ENCODE peak calls at places on chromosomes 16 and 17, in four cellular contexts. F is K562, J is HepG2, V is GM12878. Z is an unnamed sample.

GRCh38 chr17:46768540-46768870 is 50.0 kb downstream of the WNT3 start:
- DNase-seq in V (no peak), F (no peak), J (no peak), Z (no peak)

GRCh38 chr17:50466371-50467113 is 2.1 kb downstream of the CHAD start:
- DNase-seq in F (no peak), J (no peak), V (no peak), Z (no peak)

GRCh38 chr16:2150418-2151187 is 2.2 kb downstream of the RAB26 start:
- DNase-seq in F (peak; percentile 49), V (no peak), J (peak; percentile 68), Z (peak; percentile 83)

GRCh38 chr16:81855552-81856153 is 76.6 kb downstream of the PLCG2 start:
- DNase-seq in V (no peak), J (no peak), F (no peak), Z (no peak)

GRCh38 chr16:27515874-27516353 is 33.8 kb downstream of the GTF3C1 start:
- DNase-seq in V (no peak), F (peak; percentile 44), J (peak; percentile 36), Z (peak; percentile 79)

GRCh38 chr17:80779961-80780380 is 211.7 kb upstream of the CHMP6 start:
- DNase-seq in F (no peak), V (no peak), J (no peak), Z (no peak)

GRCh38 chr17:40541873-40542561 is 23.3 kb downstream of the CCR7 start:
- DNase-seq in J (no peak), F (no peak), V (no peak), Z (no peak)

GRCh38 chr17:4591529-4591928 is 7.2 kb downstream of the SMTNL2 start:
- DNase-seq in F (no peak), V (no peak), J (no peak), Z (no peak)

GRCh38 chr17:10838682-10839081 is 795 bp upstream of the PIRT start:
- DNase-seq in V (no peak), J (no peak), F (no peak), Z (no peak)

GRCh38 chr17:10845388-10845751 is 7.5 kb upstream of the PIRT start:
- DNase-seq in J (no peak), V (no peak), F (no peak), Z (no peak)

GRCh38 chr17:10842658-10843057 is 4.8 kb upstream of the PIRT start:
- DNase-seq in V (no peak), F (no peak), J (no peak), Z (no peak)

GRCh38 chr17:10844667-10845387 is 6.9 kb upstream of the PIRT start:
- DNase-seq in V (peak; percentile 5), F (peak; percentile 72), J (peak; percentile 45), Z (peak; percentile 46)

GRCh38 chr17:10843806-10844205 is 5.9 kb upstream of the PIRT start:
- DNase-seq in V (no peak), F (no peak), J (no peak), Z (no peak)
- TF ChIP-seq ATF2 in V (no peak), F (no peak), J (no peak), Z (no peak)

GRCh38 chr16:67652578-67653130 is 7.4 kb downstream of the ACD start:
- DNase-seq in V (no peak), J (no peak), F (peak; percentile 97), Z (no peak)
- TF ChIP-seq CEBPB in V (no peak), J (no peak), F (no peak), Z (no peak)

GRCh38 chr16:57594531-57595031 is 33.8 kb upstream of the ADGRG1 start:
- DNase-seq in J (no peak), F (no peak), V (no peak), Z (no peak)
- TF ChIP-seq ATF2 in J (no peak), F (no peak), V (no peak), Z (no peak)

GRCh38 chr16:64754279-64754678 is 367.6 kb downstream of the CDH11 start:
- DNase-seq in J (no peak), F (no peak), V (no peak), Z (no peak)

GRCh38 chr16:64751906-64752305 is 370.0 kb downstream of the CDH11 start:
- DNase-seq in V (no peak), F (no peak), J (no peak), Z (no peak)
- TF ChIP-seq CEBPB in V (no peak), F (no peak), J (no peak), Z (no peak)

DNA sequence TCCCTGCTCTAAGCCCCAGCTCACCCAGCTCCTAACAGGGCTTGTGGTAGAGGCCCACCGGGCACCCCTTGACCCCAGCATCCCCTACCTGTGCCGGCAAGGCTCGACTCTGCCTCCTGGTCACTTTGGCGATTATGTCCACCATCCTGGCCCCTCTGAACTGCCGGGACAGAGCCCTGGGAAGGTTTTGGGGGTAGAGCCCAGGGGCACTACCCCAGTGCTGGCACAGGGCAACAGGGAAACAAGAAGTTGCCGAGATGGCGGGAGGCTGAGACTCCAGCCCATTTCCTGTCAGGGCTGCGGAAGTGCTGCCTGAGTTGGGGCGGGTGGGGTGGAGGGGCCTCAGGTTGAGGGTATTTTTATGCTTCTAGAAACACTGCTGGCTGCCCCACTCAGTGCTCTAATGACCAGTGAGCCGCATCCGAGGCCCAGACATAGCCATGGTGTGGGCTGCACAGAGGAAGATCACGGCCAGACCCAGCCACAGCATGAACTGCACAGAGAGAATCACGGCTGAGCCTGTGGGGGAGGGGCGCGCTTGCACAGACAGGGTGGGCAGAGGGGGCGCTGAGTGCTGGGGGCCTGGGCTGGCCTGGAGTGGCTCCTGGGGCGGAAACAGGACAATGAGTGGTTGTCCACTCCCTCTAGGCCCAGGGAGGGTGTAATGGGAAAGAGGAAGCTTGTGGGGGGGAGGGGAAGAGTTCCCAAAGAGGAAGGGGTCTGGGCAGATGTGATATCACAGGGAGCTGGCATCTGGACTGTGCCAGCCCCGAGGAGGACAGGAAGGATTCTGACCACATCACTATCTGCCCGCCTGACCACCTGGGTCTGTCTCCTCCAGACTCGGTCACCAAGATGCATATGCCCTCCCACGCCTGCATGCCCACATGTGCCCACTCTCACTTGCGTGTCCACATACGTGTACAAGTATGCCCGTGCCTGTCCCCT is 22.3 kb downstream of the ARHGAP27 start:
- DNase-seq in F (no peak), V (no peak), J (no peak), Z (no peak)
- TF ChIP-seq ATF2 in F (no peak), V (no peak), J (no peak), Z (no peak)

DNA sequence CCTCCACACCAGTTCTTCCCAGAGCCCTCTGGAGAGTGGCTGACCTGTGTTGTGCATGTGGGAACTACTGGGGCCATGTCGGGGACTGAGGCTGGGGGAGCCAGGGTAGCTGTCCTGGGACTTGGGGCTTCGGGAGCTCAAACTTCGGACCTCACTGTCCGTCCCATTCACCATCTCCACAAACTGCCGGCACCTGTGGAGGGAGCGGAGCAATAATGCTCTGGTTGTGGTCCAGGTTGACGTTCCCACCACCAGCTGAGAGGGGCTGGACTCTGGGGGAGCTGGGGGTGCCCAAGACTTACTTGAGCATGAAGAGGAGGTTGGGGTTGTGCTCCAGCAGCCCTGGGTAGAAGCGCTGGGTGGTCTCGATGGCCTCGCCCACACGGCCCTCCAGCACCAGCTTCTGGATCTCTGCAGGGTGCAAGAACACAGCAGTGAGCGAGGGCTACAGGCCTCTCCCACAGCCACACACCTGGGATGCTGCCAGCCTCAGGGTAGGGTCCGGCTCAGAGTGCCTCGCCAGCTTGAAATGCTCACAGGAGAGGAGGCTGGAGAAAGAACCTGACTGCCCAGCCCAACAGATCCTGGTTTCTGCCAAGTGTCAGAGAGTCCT is 10.6 kb upstream of the GFOD2 start:
- DNase-seq in F (no peak), J (no peak), V (no peak), Z (no peak)
- TF ChIP-seq CEBPB in F (no peak), J (no peak), V (no peak), Z (no peak)